ENCODE peak calls at places on chromosomes 16 and 17, in four cellular contexts. Z is stomach; Y is heart right ventricle; C is CD4-positive, CD25-positive, alpha-beta regulatory T cell. W is an unnamed sample. For H3K9me3 and H3K36me3, the result is how much of the 10 kb centered on the place peaks cover.

GRCh38 chr17:82608816-82609215 is 39.4 kb downstream of the WDR45B start:
- DNase-seq in Z (no peak), Y (no peak), C (no peak), W (no peak)

GRCh38 chr17:51228177-51228576 is 31.7 kb downstream of the MBTD1 start:
- DNase-seq in Z (no peak), Y (no peak), C (no peak), W (no peak)

GRCh38 chr17:72640415-72641165 is 451.9 kb downstream of the SLC39A11 start:
- DNase-seq in Z (peak), Y (no peak), C (no peak), W (no peak)

GRCh38 chr17:61409301-61410099 is 9.9 kb downstream of the TBX2 start:
- DNase-seq in Z (peak), Y (peak), C (no peak), W (peak)

GRCh38 chr17:27295945-27296344 is 2.0 kb downstream of the WSB1 start:
- DNase-seq in Z (no peak), Y (no peak), C (peak), W (no peak)

GRCh38 chr16:53743149-53743566 is 39.2 kb downstream of the FTO start:
- DNase-seq in Z (no peak), Y (no peak), C (peak), W (peak)

GRCh38 chr17:11909348-11909747 is 87.9 kb downstream of the ZNF18 start:
- DNase-seq in Z (no peak), Y (no peak), C (no peak), W (no peak)

GRCh38 chr16:66277311-66278070 is 89.0 kb upstream of the CDH5 start:
- DNase-seq in Z (no peak), Y (no peak), C (no peak), W (no peak)

GRCh38 chr16:77868478-77868877 is 80.1 kb downstream of the VAT1L start:
- DNase-seq in Z (no peak), Y (no peak), C (peak), W (no peak)

GRCh38 chr16:89145406-89146161 is 26.0 kb upstream of the CDH15 start:
- DNase-seq in Z (no peak), Y (no peak), C (no peak), W (no peak)

DNA sequence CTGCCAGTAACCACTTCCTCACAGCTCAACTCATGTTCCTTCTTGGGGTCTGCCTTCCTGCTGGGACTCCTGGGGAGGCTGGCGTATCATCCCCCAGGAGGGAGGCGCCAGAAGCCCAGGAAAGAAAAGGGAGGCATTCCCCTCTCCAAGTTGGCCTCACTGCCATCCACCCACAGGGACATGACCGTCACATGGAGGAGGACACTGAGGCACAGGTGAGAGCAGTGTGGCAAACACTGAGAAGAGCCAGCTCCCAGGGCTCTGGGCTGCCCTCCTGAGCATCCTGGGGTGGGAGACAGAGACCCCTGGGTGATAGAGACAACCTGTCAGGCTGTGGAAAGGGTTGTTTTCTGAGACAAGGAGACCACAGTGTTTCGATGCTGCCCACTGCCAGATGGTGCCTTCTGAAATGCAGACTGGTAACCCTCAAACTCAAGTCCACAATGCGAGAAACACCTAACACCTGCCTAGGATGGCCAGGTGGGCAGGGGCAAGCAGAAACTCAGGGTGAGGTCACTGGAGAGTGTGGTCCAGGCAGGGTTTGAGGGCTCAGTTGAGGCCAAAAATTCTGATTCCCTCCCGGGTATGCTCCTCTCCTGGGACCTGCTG is 1722.1 kb downstream of the TP53TG3F start:
- DNase-seq in Z (no peak), Y (no peak), C (no peak), W (no peak)
- H3K9me3 ChIP-seq in Z (half or more), Y (under half), C (under half), W (under half)

GRCh38 chr16:86531193-86531550 is 20.8 kb downstream of the FOXF1 start:
- DNase-seq in Z (no peak), Y (peak), C (no peak), W (peak)

GRCh38 chr16:86530251-86531192 is 20.2 kb downstream of the FOXF1 start:
- DNase-seq in Z (no peak), Y (no peak), C (no peak), W (no peak)

GRCh38 chr16:86527366-86527765 is 17.0 kb downstream of the FOXF1 start:
- DNase-seq in Z (no peak), Y (no peak), C (no peak), W (no peak)

GRCh38 chr16:86528061-86528929 is 18.0 kb downstream of the FOXF1 start:
- DNase-seq in Z (no peak), Y (no peak), C (no peak), W (no peak)

DNA sequence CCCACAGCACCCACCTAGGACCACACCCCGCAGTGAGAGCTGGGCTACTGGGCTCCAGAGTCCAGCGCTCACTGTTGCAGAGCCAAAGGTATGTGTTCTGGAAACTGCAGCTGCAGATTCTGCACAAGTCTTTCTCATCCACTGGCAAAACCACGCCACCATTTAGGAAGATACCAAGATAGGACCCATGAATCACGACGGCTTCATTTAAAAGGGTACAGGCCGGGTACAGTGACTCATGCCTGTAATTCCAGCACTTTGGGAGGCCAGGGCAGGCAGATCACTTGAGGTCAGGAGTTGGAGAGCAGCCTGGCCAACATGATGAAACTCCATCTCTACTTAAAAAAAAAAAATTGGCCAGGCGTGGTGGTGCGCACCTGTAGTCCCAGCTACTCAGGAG is 18.8 kb downstream of the FOXF1 start:
- DNase-seq in Z (no peak), Y (no peak), C (no peak), W (peak)
- H3K36me3 ChIP-seq in Z (under half), Y (under half), C (under half), W (under half)

DNA sequence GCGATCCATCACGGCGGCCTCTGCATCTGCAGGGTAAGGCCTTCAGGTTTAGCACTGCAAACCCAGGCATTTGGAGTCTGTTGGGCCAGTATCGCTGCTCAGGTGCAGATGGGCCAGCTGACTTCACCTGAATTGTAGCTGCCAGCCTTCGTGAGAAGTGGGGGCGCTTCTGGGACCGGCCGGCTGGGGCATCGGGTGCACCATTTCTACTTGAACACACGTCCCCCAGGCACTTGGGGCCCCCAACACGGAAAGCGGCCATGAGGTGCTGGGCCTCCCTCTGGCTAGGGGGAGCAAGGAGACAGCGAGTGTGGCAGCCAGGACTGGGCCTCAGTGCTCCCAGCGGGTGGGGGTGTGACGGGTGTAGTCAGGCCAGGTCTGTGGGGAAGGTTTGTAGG is 767.6 kb downstream of the KCNJ18 start:
- DNase-seq in Z (no peak), Y (no peak), C (no peak), W (no peak)
- H3K9me3 ChIP-seq in Z (under half), Y (under half), C (under half), W (under half)

GRCh38 chr17:37322106-37322505 is 53.7 kb upstream of the C17orf78 start:
- DNase-seq in Z (no peak), Y (no peak), C (no peak), W (no peak)

GRCh38 chr17:37322826-37323561 is 52.8 kb upstream of the C17orf78 start:
- DNase-seq in Z (no peak), Y (no peak), C (no peak), W (no peak)

GRCh38 chr17:37327341-37328090 is 48.3 kb upstream of the C17orf78 start:
- DNase-seq in Z (no peak), Y (no peak), C (no peak), W (peak)
- H3K36me3 ChIP-seq in Z (under half), Y (under half), C (under half), W (under half)

DNA sequence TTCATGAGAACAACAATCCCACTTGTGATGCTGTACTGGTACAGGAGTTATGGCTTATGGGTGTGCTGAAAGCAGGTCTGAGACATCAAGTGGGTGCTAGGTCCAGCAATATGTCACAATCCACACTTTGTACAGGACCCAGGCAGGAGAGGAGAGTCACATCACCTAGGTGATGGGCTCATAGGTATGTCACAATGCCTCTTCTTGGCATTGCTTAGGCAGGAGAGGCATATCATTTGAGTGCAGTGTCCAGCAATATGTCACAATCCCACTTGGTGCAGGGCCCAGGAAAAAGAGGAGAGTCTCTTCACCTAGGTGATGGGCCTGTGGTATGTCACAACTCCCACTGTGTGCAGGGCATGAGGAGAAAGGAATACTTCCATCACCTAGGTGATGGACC is 2110.0 kb downstream of the TP53TG3F start:
- DNase-seq in Z (no peak), Y (no peak), C (no peak), W (no peak)
- H3K9me3 ChIP-seq in Z (under half), Y (under half), C (under half), W (under half)

GRCh38 chr17:63828936-63829335 is 1.5 kb upstream of the FTSJ3 start:
- DNase-seq in Z (no peak), Y (no peak), C (no peak), W (no peak)
- H3K36me3 ChIP-seq in Z (half or more), Y (half or more), C (half or more), W (under half)

GRCh38 chr17:22704674-22705073 is 1012.4 kb downstream of the KCNJ18 start:
- DNase-seq in Z (no peak), Y (no peak), C (no peak), W (no peak)

GRCh38 chr17:22707626-22708025 is 1015.3 kb downstream of the KCNJ18 start:
- DNase-seq in Z (no peak), Y (no peak), C (no peak), W (no peak)

GRCh38 chr17:22703786-22704441 is 1011.6 kb downstream of the KCNJ18 start:
- DNase-seq in Z (no peak), Y (no peak), C (no peak), W (no peak)

DNA sequence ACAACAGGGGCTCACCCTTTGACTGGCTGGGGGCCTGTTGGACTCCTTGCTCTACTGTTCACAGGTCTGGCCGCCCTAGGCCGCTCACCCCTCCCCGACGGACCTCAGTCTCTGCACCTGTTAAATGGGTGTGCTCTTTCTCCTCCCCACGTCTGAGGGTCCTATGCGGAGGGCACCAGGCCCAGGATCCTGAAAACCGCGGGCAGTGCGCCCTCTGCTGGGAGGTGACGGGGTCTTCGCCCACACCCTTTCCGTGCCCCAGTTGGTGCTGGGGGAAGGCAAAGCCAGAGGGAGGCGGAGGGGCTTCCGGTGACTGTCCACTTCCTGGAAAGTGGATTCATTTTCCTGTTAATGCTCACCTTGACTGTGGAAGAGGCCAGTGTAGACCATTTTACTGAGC is 1010.9 kb downstream of the KCNJ18 start:
- DNase-seq in Z (no peak), Y (no peak), C (no peak), W (no peak)
- H3K9me3 ChIP-seq in Z (under half), Y (under half), C (under half), W (under half)

GRCh38 chr17:7848665-7849184 is 6.1 kb upstream of the TMEM88 start:
- DNase-seq in Z (no peak), Y (no peak), C (no peak), W (no peak)
- H3K36me3 ChIP-seq in Z (half or more), Y (half or more), C (under half), W (half or more)

GRCh38 chr17:22507823-22508222 is 815.5 kb downstream of the KCNJ18 start:
- DNase-seq in Z (no peak), Y (no peak), C (no peak), W (no peak)
- H3K9me3 ChIP-seq in Z (half or more), Y (under half), C (under half), W (under half)